ENCODE peak calls at places on chromosomes 6 and 20, in four cellular contexts. W, K, D and I are unnamed samples.

GRCh38 chr6:63319911-63320310 is at the start of gene LGSN:
- DNase-seq in W (no peak), K (no peak), D (no peak), I (no peak)

GRCh38 chr20:38601216-38602184 is at the start of gene ARHGAP40:
- DNase-seq in D (no peak), K (no peak), W (no peak), I (peak; percentile 46)

GRCh38 chr20:41047975-41048305 is 19.3 kb downstream of the TOP1 start:
- DNase-seq in K (no peak), W (no peak), D (no peak), I (no peak)

GRCh38 chr6:149246691-149247384 is 70.7 kb upstream of the TAB2 start:
- DNase-seq in K (no peak), D (no peak), W (no peak), I (peak; percentile 25)

GRCh38 chr6:55895972-55896371 is 20.6 kb upstream of the BMP5 start:
- DNase-seq in D (no peak), K (no peak), W (no peak), I (no peak)

GRCh38 chr6:157832250-157832967 is 9.4 kb downstream of the SNX9 start:
- DNase-seq in D (no peak), W (no peak), K (no peak), I (no peak)

GRCh38 chr20:32139947-32140346 is 30.4 kb downstream of the TM9SF4 start:
- DNase-seq in W (no peak), D (no peak), K (no peak), I (no peak)

GRCh38 chr6:43274916-43275597 is 23.0 kb upstream of the SLC22A7 start:
- DNase-seq in K (no peak), W (no peak), D (no peak), I (peak; percentile 90)

GRCh38 chr6:112691289-112691688 is 344.2 kb downstream of the RFPL4B start:
- DNase-seq in W (no peak), K (peak; percentile 67), D (no peak), I (no peak)

GRCh38 chr6:133467231-133467981 is 226.2 kb downstream of the EYA4 start:
- DNase-seq in W (no peak), K (no peak), D (no peak), I (no peak)

GRCh38 chr6:33213989-33214335 is 5.7 kb downstream of the RING1 start:
- DNase-seq in D (no peak), W (no peak), K (no peak), I (no peak)

GRCh38 chr6:29834564-29835436 is 7.2 kb downstream of the HLA-G start:
- DNase-seq in W (peak; percentile 10), K (no peak), D (peak; percentile 31), I (peak; percentile 73)

GRCh38 chr20:23624307-23624706 is 13.4 kb downstream of the CST3 start:
- DNase-seq in K (no peak), W (no peak), D (no peak), I (no peak)

GRCh38 chr6:8066108-8066507 is 1.9 kb upstream of the BLOC1S5 start:
- DNase-seq in K (no peak), W (no peak), D (no peak), I (no peak)

GRCh38 chr6:84269947-84270733 is 42.7 kb upstream of the CEP162 start:
- DNase-seq in W (no peak), K (no peak), D (no peak), I (no peak)

GRCh38 chr6:18241208-18241836 is 23.0 kb downstream of the DEK start:
- DNase-seq in W (no peak), K (no peak), D (no peak), I (no peak)